ENCODE peak calls at places on chromosomes 3 and 15, in four cellular contexts. D is H1, H is choroid plexus epithelial cell, G is SK-N-SH. F is an unnamed sample.
A peak's percentile ranks its signal among the peaks of the same experiment; 100 is the strongest.

GRCh38 chr3:43525941-43526607 is 95.7 kb downstream of the ANO10 start:
- DNase-seq in H (peak; percentile 43), G (no peak), D (no peak), F (peak; percentile 20)

GRCh38 chr15:66387176-66388056 is 704 bp downstream of the MAP2K1 start:
- DNase-seq in G (peak; percentile 67), D (no peak), H (peak; percentile 71), F (peak; percentile 76)

GRCh38 chr3:70822777-70823176 is 510.3 kb upstream of the MDFIC2 start:
- DNase-seq in G (no peak), H (no peak), D (no peak), F (no peak)

GRCh38 chr3:124483915-124484470 is 246.3 kb upstream of the UMPS start:
- DNase-seq in D (no peak), G (no peak), H (peak; percentile 10), F (no peak)

GRCh38 chr3:121436641-121437040 is 109.1 kb downstream of the POLQ start:
- DNase-seq in D (no peak), G (no peak), H (no peak), F (no peak)

GRCh38 chr3:71219744-71220638 is 363.5 kb downstream of the FOXP1 start:
- DNase-seq in H (no peak), D (no peak), G (no peak), F (no peak)

GRCh38 chr15:85154061-85154460 is 172.4 kb downstream of the PDE8A start:
- DNase-seq in G (no peak), H (no peak), D (no peak), F (no peak)

GRCh38 chr15:61175024-61175423 is 54.1 kb downstream of the RORA start:
- DNase-seq in G (no peak), H (no peak), D (no peak), F (no peak)

GRCh38 chr3:52240059-52240885 is 1.3 kb upstream of the TWF2 start:
- DNase-seq in H (peak; percentile 98), G (peak; percentile 82), D (no peak), F (peak; percentile 85)

GRCh38 chr3:165466856-165467255 is 270.7 kb upstream of the SLITRK3 start:
- DNase-seq in H (peak; percentile 6), G (no peak), D (no peak), F (peak; percentile 50)

GRCh38 chr15:56052389-56053045 is 59.1 kb upstream of the NEDD4 start:
- DNase-seq in D (no peak), G (peak; percentile 36), H (peak; percentile 75), F (peak; percentile 63)

GRCh38 chr15:79365765-79366164 is 54.9 kb downstream of the TMED3 start:
- DNase-seq in G (peak; percentile 13), D (no peak), H (no peak), F (no peak)

GRCh38 chr3:141380279-141380678 is 12.0 kb downstream of the ZBTB38 start:
- DNase-seq in D (no peak), H (no peak), G (no peak), F (no peak)

GRCh38 chr3:64848822-64849221 is 161.0 kb upstream of the ADAMTS9 start:
- DNase-seq in H (peak; percentile 85), D (no peak), G (no peak), F (no peak)

GRCh38 chr3:53286727-53287412 is 31.0 kb upstream of the TKT start:
- DNase-seq in G (no peak), D (no peak), H (peak; percentile 83), F (peak; percentile 64)

GRCh38 chr3:108127301-108127988 is 36.6 kb upstream of the CD47 start:
- DNase-seq in H (no peak), G (no peak), D (no peak), F (no peak)

GRCh38 chr3:138296639-138297038 is 33.0 kb downstream of the NME9 start:
- DNase-seq in G (no peak), H (no peak), D (no peak), F (no peak)

GRCh38 chr15:64232400-64232799 is 69.6 kb upstream of the PPIB start:
- DNase-seq in G (no peak), D (no peak), H (peak; percentile 38), F (peak; percentile 56)

GRCh38 chr3:197367081-197367780 is 68.8 kb upstream of the DLG1 start:
- DNase-seq in H (peak; percentile 64), G (peak; percentile 16), D (no peak), F (peak; percentile 96)

GRCh38 chr3:33980252-33980651 is 181.8 kb downstream of the PDCD6IP start:
- DNase-seq in H (peak; percentile 86), D (no peak), G (peak; percentile 42), F (peak; percentile 62)

GRCh38 chr15:80727196-80727595 is 32.1 kb downstream of the ABHD17C start:
- DNase-seq in D (no peak), G (no peak), H (peak; percentile 82), F (peak; percentile 46)

GRCh38 chr15:90826886-90827435 is 41.4 kb upstream of the FURIN start:
- DNase-seq in H (no peak), G (no peak), D (no peak), F (no peak)

GRCh38 chr15:75203908-75204263 is 2.2 kb downstream of the C15orf39 start:
- DNase-seq in H (no peak), D (no peak), G (no peak), F (no peak)

GRCh38 chr3:152857082-152857481 is 22.2 kb downstream of the P2RY1 start:
- DNase-seq in D (no peak), G (no peak), H (no peak), F (no peak)

GRCh38 chr3:2098398-2099027 is at the start of gene CNTN4:
- DNase-seq in G (peak; percentile 98), H (peak; percentile 1), D (peak; percentile 65), F (no peak)

GRCh38 chr3:183298708-183299153 is 45.7 kb downstream of the B3GNT5 start:
- DNase-seq in D (no peak), H (peak; percentile 98), G (no peak), F (peak; percentile 98)

GRCh38 chr3:23702198-23702597 is 103.6 kb upstream of the UBE2E1 start:
- DNase-seq in H (no peak), D (peak; percentile 53), G (no peak), F (peak; percentile 23)

GRCh38 chr3:162014284-162014683 is 517.7 kb downstream of the OTOL1 start:
- DNase-seq in H (no peak), G (no peak), D (no peak), F (no peak)

GRCh38 chr15:64877435-64877834 is 34.3 kb upstream of the ANKDD1A start:
- DNase-seq in H (peak; percentile 40), G (no peak), D (no peak), F (no peak)

GRCh38 chr3:31051226-31051625 is 156.8 kb upstream of the GADL1 start:
- DNase-seq in G (no peak), H (no peak), D (no peak), F (no peak)

GRCh38 chr3:61032991-61033390 is 218.3 kb downstream of the FHIT start:
- DNase-seq in H (no peak), D (no peak), G (no peak), F (no peak)

GRCh38 chr3:149618151-149619123 is 39.4 kb downstream of the WWTR1 start:
- DNase-seq in D (no peak), H (peak; percentile 52), G (no peak), F (peak; percentile 53)

GRCh38 chr15:64596701-64597468 is 136.5 kb downstream of the ZNF609 start:
- DNase-seq in D (no peak), H (peak; percentile 79), G (no peak), F (peak; percentile 49)

GRCh38 chr3:147940400-147940799 is 531.2 kb downstream of the ZIC1 start:
- DNase-seq in G (no peak), D (no peak), H (peak; percentile 48), F (peak; percentile 48)

GRCh38 chr15:91940466-91941381 is 87.2 kb downstream of the SLCO3A1 start:
- DNase-seq in D (no peak), H (no peak), G (peak; percentile 45), F (no peak)
- H3K4me3 ChIP-seq in D (no peak overlapping the region), H (no peak overlapping the region), G (no peak overlapping the region), F (no peak overlapping the region)

GRCh38 chr3:123161167-123161566 is 40.6 kb upstream of the SEC22A start:
- DNase-seq in G (no peak), H (no peak), D (no peak), F (no peak)
- TF ChIP-seq CTCF in G (peak; percentile 23), H (peak; percentile 19), D (peak; percentile 62), F (no peak)

DNA sequence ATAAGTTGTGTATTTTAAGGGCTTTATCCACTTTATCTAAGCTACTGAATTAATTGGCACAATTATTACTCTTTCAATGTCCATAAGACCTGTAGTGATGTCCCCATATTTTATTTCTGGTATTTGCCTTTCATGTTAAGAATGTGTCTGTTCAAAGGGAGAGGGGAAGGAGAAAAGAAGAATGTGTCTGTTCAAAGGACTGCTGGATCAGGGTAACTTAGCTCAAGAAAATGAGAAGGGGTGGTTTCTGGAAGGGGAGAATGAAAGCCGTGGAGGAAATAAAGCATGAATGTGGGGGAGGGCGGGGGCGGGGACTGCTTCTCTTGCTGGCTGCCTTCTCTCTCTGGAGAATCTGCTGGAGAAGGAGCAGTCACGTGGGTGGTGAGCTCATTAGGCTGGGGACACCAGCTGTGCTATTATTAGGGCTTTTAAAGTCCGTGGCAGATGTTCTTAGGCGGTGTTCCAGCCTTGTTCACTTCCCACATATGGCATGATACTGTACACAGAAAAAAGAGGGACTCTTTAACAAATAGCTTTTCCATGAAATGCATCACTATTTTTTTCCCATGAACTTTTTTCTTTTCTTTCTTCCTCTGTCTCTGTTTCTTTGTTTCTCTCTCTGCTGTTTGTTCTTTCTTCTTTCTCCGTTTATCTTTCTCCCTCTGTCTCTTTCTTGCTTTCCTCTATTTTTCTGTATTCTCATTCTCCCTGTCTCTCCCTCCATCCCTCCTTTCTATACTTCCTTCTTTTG is 63.7 kb upstream of the ULK4 start:
- DNase-seq in G (peak; percentile 80), H (peak; percentile 98), D (no peak), F (peak; percentile 98)
- H3K4me3 ChIP-seq in G (no peak overlapping the region), H (peak overlapping the region; percentile 3), D (peak overlapping the region; percentile 49), F (no peak overlapping the region)

DNA sequence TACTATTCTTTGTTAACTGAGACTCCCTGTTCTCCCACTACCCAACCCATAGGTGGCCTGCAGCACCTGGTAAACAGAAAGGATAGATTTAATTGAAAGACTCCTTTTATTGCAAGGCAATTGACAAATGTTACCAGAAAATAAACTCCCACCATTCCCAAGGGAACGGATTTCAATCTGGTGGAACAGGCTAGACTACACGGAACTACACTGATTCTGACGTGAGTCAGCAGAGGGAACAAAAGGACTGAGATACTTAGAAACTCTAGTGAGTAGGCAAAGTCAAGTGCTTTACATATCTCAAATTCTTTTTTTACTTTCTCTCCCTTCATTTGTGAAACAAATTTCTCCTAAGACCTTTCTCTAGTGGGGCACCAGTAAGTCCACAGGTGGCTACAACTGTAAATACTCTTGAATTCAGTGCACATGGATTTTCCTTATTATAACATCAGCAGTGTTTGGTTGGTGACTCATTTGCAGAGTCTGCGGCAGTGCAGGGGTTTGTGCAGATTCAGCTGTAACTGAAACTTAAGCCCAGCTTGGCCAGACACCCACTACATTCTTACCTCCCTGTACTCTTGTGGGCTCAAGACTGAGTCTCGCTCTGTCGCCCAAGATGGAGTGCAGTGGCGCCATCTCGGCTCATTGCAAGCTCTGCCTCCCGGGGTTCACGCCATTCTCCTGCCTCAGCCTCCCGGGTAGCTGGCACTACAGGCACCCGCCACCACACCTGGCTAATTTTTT is 34.3 kb upstream of the PLSCR2 start:
- DNase-seq in G (no peak), H (peak; percentile 98), D (no peak), F (peak; percentile 97)
- TF ChIP-seq CTCF in G (peak; percentile 24), H (peak; percentile 28), D (no peak), F (no peak)

F was measured in astrocyte of the spinal cord.